ENCODE peak calls at places on chromosomes 5 and 9, in four cellular contexts. U, Q, Z and G are unnamed samples.

GRCh38 chr9:61667559-61668121 is 477.8 kb downstream of the SPATA31A7 start:
- DNase-seq in Q (no peak), U (no peak), Z (no peak), G (no peak)

GRCh38 chr5:174724484-174725260 is at the start of gene MSX2:
- DNase-seq in Z (peak), U (peak), Q (peak), G (peak)

GRCh38 chr5:110517396-110517795 is 209.1 kb downstream of the TMEM232 start:
- DNase-seq in U (no peak), Q (no peak), Z (no peak), G (no peak)

GRCh38 chr9:14437336-14438231 is 123.6 kb upstream of the NFIB start:
- DNase-seq in Z (peak), Q (no peak), U (no peak), G (no peak)

GRCh38 chr9:111036946-111037743 is 1.1 kb downstream of the LPAR1 start:
- DNase-seq in U (peak), Z (no peak), Q (no peak), G (no peak)

GRCh38 chr5:68419637-68420452 is 204.3 kb downstream of the PIK3R1 start:
- DNase-seq in Q (peak), Z (peak), U (no peak), G (no peak)

GRCh38 chr5:11076945-11077613 is 316.0 kb upstream of the DAP start:
- DNase-seq in Z (no peak), U (no peak), Q (no peak), G (no peak)

GRCh38 chr5:176677209-176677931 is 30.1 kb downstream of the TSPAN17 start:
- DNase-seq in Z (no peak), U (no peak), Q (no peak), G (peak)

GRCh38 chr5:31036407-31036806 is 157.1 kb upstream of the CDH6 start:
- DNase-seq in Q (no peak), Z (no peak), U (peak), G (no peak)

GRCh38 chr9:98191615-98192502 is 578 bp downstream of the CORO2A start:
- DNase-seq in Q (peak), Z (no peak), U (no peak), G (no peak)

GRCh38 chr5:179451099-179451812 is 99.1 kb upstream of the RUFY1 start:
- DNase-seq in U (no peak), Q (no peak), Z (no peak), G (no peak)

GRCh38 chr5:32710859-32711692 is at the start of gene NPR3:
- DNase-seq in Q (no peak), Z (peak), U (peak), G (no peak)

GRCh38 chr5:50359187-50359586 is 81.9 kb downstream of the EMB start:
- DNase-seq in Q (no peak), U (no peak), Z (no peak), G (no peak)

GRCh38 chr5:149182241-149182640 is 40.9 kb downstream of the ABLIM3 start:
- DNase-seq in Z (no peak), U (no peak), Q (no peak), G (no peak)

GRCh38 chr9:129884220-129885017 is 49.2 kb downstream of the USP20 start:
- DNase-seq in U (peak), Z (peak), Q (peak), G (peak)
- TF ChIP-seq POLR2A in U (no peak), Z (peak), Q (peak), G (no peak)

DNA sequence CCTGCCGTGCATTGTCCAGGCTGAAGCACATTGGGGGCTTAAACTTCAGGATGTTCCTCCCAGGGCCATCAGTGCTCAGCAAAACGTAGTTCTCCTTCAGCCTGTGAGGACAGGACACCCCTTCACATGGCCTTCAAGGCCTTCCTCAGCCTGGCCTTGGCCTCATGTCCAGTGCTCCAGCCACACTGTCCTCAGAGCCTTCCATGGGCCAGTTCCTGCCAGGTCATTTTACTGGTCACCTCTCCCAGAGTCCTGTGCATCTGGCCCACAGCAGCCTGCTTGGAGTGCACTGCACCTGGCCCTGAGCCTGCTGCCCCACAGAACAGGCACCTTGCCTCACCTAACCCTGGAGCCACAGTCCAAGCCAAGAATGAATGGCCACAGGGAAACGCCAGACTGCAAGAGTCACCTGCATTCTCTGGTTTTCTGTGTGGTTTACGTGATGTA is 8.7 kb downstream of the HNRNPAB start:
- DNase-seq in Q (no peak), Z (peak), U (no peak), G (peak)
- TF ChIP-seq POLR2A in Q (no peak), Z (no peak), U (peak), G (no peak)

GRCh38 chr9:114060711-114061110 is 17.4 kb downstream of the AMBP start:
- DNase-seq in Q (no peak), U (no peak), Z (no peak), G (no peak)

GRCh38 chr9:114060070-114060469 is 18.0 kb downstream of the AMBP start:
- DNase-seq in Q (no peak), U (no peak), Z (no peak), G (no peak)

GRCh38 chr9:114058688-114059046 is 19.4 kb downstream of the AMBP start:
- DNase-seq in U (no peak), Q (no peak), Z (no peak), G (no peak)

GRCh38 chr9:114057161-114057560 is 20.9 kb downstream of the AMBP start:
- DNase-seq in Q (no peak), U (no peak), Z (no peak), G (no peak)

DNA sequence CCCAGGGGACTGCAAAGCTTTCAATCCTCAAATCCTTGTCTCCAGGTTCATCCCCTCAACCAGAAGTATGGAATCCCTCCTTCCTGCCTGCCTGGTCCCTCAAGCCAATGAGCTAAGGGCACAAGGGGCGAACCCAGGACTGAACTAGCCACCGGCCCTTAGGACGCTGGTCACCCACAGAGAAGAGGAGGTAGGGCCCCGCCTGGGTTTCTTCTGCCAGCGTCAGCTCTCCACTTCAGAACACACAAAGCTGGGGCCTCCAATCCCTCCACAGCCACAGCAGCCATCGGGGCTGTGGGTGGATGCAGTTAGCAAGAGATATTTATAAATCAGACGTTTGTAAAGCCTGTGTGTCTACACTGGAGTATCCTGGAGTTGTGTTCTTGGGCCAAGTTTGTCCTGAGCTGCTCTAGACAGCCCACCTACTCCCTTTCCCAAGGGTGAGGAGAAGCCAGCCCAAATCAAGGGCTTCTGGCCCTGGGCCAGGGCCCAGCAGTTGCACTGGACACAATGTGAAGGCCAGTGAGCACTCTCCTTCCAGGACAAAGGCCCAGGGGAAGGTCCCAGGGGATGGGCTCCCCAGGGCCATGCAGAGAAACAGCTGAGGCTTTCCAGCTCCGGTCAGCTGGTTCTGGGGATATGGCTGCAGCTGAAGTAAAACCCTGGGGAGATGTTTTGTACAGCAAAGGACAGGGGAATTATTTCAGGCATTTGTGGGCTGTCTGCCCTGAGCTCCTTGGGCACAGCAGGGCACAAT is 18.9 kb downstream of the AMBP start:
- DNase-seq in U (no peak), Z (peak), Q (no peak), G (no peak)
- TF ChIP-seq POLR2A in U (no peak), Z (no peak), Q (no peak), G (no peak)

GRCh38 chr9:6007770-6008168 is 7.7 kb downstream of the RANBP6 start:
- DNase-seq in Z (peak), Q (peak), U (peak), G (peak)
- TF ChIP-seq POLR2A in Z (no peak), Q (peak), U (no peak), G (no peak)

DNA sequence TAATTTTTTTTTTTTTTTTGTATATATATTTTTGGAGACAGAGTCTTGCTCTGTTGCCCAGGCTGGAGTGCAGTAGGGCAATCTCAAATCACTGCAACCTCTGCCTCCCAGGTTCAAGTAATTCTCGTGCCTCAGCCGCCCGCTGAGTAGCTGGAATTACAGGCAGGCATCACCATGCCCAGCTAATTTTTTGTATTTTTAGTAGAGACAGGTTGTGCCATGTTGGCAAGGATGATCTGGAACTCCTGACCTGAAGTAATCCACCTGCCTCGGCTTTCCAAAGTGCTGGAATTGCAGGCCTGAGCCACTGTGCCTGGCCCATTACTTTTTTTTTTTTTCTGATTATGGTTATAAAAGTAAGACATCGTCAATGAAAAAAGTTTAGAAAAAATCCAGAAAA is 84.0 kb upstream of the LMNB1 start:
- DNase-seq in Z (no peak), U (no peak), Q (no peak), G (no peak)
- TF ChIP-seq POLR2A in Z (no peak), U (no peak), Q (no peak), G (no peak)

DNA sequence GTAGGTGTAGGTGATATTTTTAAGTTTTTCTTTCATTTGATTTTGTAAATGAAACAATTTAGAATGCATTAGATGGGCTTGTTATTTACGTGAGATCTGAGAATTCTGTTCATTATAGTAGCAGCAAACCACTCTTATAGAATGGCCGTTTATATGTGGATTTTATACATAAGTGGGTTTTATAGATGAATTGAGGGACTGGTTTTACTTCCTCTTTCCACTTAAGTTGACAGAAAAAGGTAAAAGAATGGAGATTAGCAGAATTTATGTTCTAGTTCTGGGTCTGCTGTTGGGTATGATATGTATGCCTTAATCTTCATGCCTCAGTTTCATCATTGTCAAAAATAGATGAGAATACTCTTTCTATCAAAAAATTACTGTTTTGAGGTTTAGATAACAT is 5.6 kb downstream of the RMI1 start:
- DNase-seq in Q (no peak), U (no peak), Z (no peak), G (no peak)
- TF ChIP-seq POLR2A in Q (no peak), U (no peak), Z (no peak), G (no peak)

GRCh38 chr5:140107312-140108092 is 6.4 kb upstream of the PURA start:
- DNase-seq in U (peak), Z (peak), Q (peak), G (peak)
- TF ChIP-seq POLR2A in U (peak), Z (peak), Q (peak), G (peak)

GRCh38 chr5:364497-364896 is 43.0 kb downstream of the AHRR start:
- DNase-seq in U (no peak), Q (no peak), Z (no peak), G (no peak)

GRCh38 chr5:362189-362588 is 40.7 kb downstream of the AHRR start:
- DNase-seq in Z (no peak), Q (no peak), U (no peak), G (no peak)

GRCh38 chr5:360277-361027 is 38.9 kb downstream of the AHRR start:
- DNase-seq in Z (no peak), U (no peak), Q (no peak), G (no peak)

GRCh38 chr5:366541-367357 is 45.2 kb downstream of the AHRR start:
- DNase-seq in U (no peak), Q (no peak), Z (no peak), G (no peak)

GRCh38 chr5:362978-363765 is 41.7 kb downstream of the AHRR start:
- DNase-seq in Q (no peak), Z (no peak), U (no peak), G (no peak)
- TF ChIP-seq POLR2A in Q (no peak), Z (no peak), U (no peak), G (no peak)